ENCODE peak calls at places on chromosomes 11 and 22, in seven cellular contexts. One of them, this sample, is unnamed.

GRCh38 chr11:57641011-57641410 is 8.7 kb downstream of the YPEL4 start:
- DNase-seq in transverse colon: no peak
- DNase-seq in stomach: no peak
- DNase-seq in spleen: no peak
- DNase-seq in endothelial cell of umbilical vein: no peak
- DNase-seq in K562: peak; percentile 34
- DNase-seq in GM23338: peak; percentile 61
- DNase-seq in this sample: peak; percentile 68

GRCh38 chr11:46120711-46121327 is 435 bp downstream of the PHF21A start:
- DNase-seq in transverse colon: peak; percentile 41
- DNase-seq in stomach: peak; percentile 43
- DNase-seq in spleen: peak; percentile 74
- DNase-seq in endothelial cell of umbilical vein: peak; percentile 72
- DNase-seq in K562: peak; percentile 26
- DNase-seq in GM23338: peak; percentile 91
- DNase-seq in this sample: peak; percentile 80

GRCh38 chr11:45647786-45648185 is 17.6 kb downstream of the CHST1 start:
- DNase-seq in transverse colon: no peak
- DNase-seq in stomach: no peak
- DNase-seq in spleen: peak; percentile 47
- DNase-seq in endothelial cell of umbilical vein: no peak
- DNase-seq in K562: no peak
- DNase-seq in GM23338: no peak
- DNase-seq in this sample: no peak

GRCh38 chr11:42170601-42171000 is 711.1 kb upstream of the LRRC4C start:
- DNase-seq in transverse colon: no peak
- DNase-seq in stomach: no peak
- DNase-seq in spleen: no peak
- DNase-seq in endothelial cell of umbilical vein: no peak
- DNase-seq in K562: no peak
- DNase-seq in GM23338: no peak
- DNase-seq in this sample: no peak

GRCh38 chr22:31603574-31603973 is 58.4 kb downstream of the PISD start:
- DNase-seq in transverse colon: no peak
- DNase-seq in stomach: no peak
- DNase-seq in spleen: no peak
- DNase-seq in endothelial cell of umbilical vein: no peak
- DNase-seq in K562: no peak
- DNase-seq in GM23338: no peak
- DNase-seq in this sample: peak; percentile 49

GRCh38 chr11:101441747-101442146 is 142.1 kb downstream of the TRPC6 start:
- DNase-seq in transverse colon: no peak
- DNase-seq in stomach: peak; percentile 88
- DNase-seq in spleen: no peak
- DNase-seq in endothelial cell of umbilical vein: no peak
- DNase-seq in K562: no peak
- DNase-seq in GM23338: no peak
- DNase-seq in this sample: no peak

GRCh38 chr22:50611341-50612060 is 10.9 kb downstream of the MAPK8IP2 start:
- DNase-seq in transverse colon: no peak
- DNase-seq in stomach: no peak
- DNase-seq in spleen: peak; percentile 53
- DNase-seq in endothelial cell of umbilical vein: no peak
- DNase-seq in K562: no peak
- DNase-seq in GM23338: no peak
- DNase-seq in this sample: no peak

GRCh38 chr11:26227311-26227710 is 104.6 kb upstream of the ANO3 start:
- DNase-seq in transverse colon: no peak
- DNase-seq in stomach: no peak
- DNase-seq in spleen: no peak
- DNase-seq in endothelial cell of umbilical vein: peak; percentile 92
- DNase-seq in K562: no peak
- DNase-seq in GM23338: peak; percentile 22
- DNase-seq in this sample: no peak

GRCh38 chr11:11148104-11148509 is 204.9 kb downstream of the CSNK2A3 start:
- DNase-seq in transverse colon: peak; percentile 46
- DNase-seq in stomach: no peak
- DNase-seq in spleen: no peak
- DNase-seq in endothelial cell of umbilical vein: no peak
- DNase-seq in K562: no peak
- DNase-seq in GM23338: peak; percentile 77
- DNase-seq in this sample: peak; percentile 93

GRCh38 chr11:10600570-10601248 is 32.2 kb upstream of the LYVE1 start:
- DNase-seq in transverse colon: no peak
- DNase-seq in stomach: no peak
- DNase-seq in spleen: no peak
- DNase-seq in endothelial cell of umbilical vein: peak; percentile 35
- DNase-seq in K562: no peak
- DNase-seq in GM23338: no peak
- DNase-seq in this sample: no peak

GRCh38 chr11:121082670-121083069 is 18.4 kb upstream of the TECTA start:
- DNase-seq in transverse colon: no peak
- DNase-seq in stomach: no peak
- DNase-seq in spleen: no peak
- DNase-seq in endothelial cell of umbilical vein: peak; percentile 17
- DNase-seq in K562: no peak
- DNase-seq in GM23338: peak; percentile 81
- DNase-seq in this sample: no peak

GRCh38 chr22:47240116-47240515 is 477.7 kb downstream of the TBC1D22A start:
- DNase-seq in transverse colon: no peak
- DNase-seq in stomach: no peak
- DNase-seq in spleen: no peak
- DNase-seq in endothelial cell of umbilical vein: no peak
- DNase-seq in K562: no peak
- DNase-seq in GM23338: no peak
- DNase-seq in this sample: no peak

GRCh38 chr22:23520875-23521441 is 59.1 kb downstream of the IGLL1 start:
- DNase-seq in transverse colon: no peak
- DNase-seq in stomach: no peak
- DNase-seq in spleen: peak; percentile 69
- DNase-seq in endothelial cell of umbilical vein: no peak
- DNase-seq in K562: peak; percentile 20
- DNase-seq in GM23338: no peak
- DNase-seq in this sample: peak; percentile 78

GRCh38 chr11:130448416-130449068 is at the start of gene ADAMTS15:
- DNase-seq in transverse colon: peak; percentile 75
- DNase-seq in stomach: peak; percentile 86
- DNase-seq in spleen: no peak
- DNase-seq in endothelial cell of umbilical vein: peak; percentile 70
- DNase-seq in K562: no peak
- DNase-seq in GM23338: peak; percentile 95
- DNase-seq in this sample: peak; percentile 91

GRCh38 chr11:73566422-73566821 is 31.5 kb downstream of the FAM168A start:
- DNase-seq in transverse colon: no peak
- DNase-seq in stomach: no peak
- DNase-seq in spleen: no peak
- DNase-seq in endothelial cell of umbilical vein: peak; percentile 37
- DNase-seq in K562: no peak
- DNase-seq in GM23338: no peak
- DNase-seq in this sample: no peak

GRCh38 chr11:7571640-7572000 is 57.8 kb downstream of the PPFIBP2 start:
- DNase-seq in transverse colon: peak; percentile 82
- DNase-seq in stomach: peak; percentile 79
- DNase-seq in spleen: no peak
- DNase-seq in endothelial cell of umbilical vein: peak; percentile 78
- DNase-seq in K562: peak; percentile 69
- DNase-seq in GM23338: peak; percentile 92
- DNase-seq in this sample: peak; percentile 73

GRCh38 chr11:121800240-121800639 is 315.8 kb downstream of the BLID start:
- DNase-seq in transverse colon: no peak
- DNase-seq in stomach: no peak
- DNase-seq in spleen: no peak
- DNase-seq in endothelial cell of umbilical vein: no peak
- DNase-seq in K562: no peak
- DNase-seq in GM23338: peak; percentile 7
- DNase-seq in this sample: no peak

GRCh38 chr11:125998267-125998666 is 52.4 kb downstream of the VSIG10L2 start:
- DNase-seq in transverse colon: no peak
- DNase-seq in stomach: no peak
- DNase-seq in spleen: no peak
- DNase-seq in endothelial cell of umbilical vein: no peak
- DNase-seq in K562: no peak
- DNase-seq in GM23338: no peak
- DNase-seq in this sample: no peak
- H3K36me3 ChIP-seq in transverse colon: no peaks in the 10 kb centered on the region
- H3K36me3 ChIP-seq in stomach: no peaks in the 10 kb centered on the region
- H3K36me3 ChIP-seq in spleen: no peaks in the 10 kb centered on the region
- H3K36me3 ChIP-seq in endothelial cell of umbilical vein: no peaks in the 10 kb centered on the region
- H3K36me3 ChIP-seq in K562: no peaks in the 10 kb centered on the region
- H3K36me3 ChIP-seq in GM23338: peaks cover 3% of the 10 kb centered on the region
- H3K36me3 ChIP-seq in this sample: peaks cover 17% of the 10 kb centered on the region

DNA sequence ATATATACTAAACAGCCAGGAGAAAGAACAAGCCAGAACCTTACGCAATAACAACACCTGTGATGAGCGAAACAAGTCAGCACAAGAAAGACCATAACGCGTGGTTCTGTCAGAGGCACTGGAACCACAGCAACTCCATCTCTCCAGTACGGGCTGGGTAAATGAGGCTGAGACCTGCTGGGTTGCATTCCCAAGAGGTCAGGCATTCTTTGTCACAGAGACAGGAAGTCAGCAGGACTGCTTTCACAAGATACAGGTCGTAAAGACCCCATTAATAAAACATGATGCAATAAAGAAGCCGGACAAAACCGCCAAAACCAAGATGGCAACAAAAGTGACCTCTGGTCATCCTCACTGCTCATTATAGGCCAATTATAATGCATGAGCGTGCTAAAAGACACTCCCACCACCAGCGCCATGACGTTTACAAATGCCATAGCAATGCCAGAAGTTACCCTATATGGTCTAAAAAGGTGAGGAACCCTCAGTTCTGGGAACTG is 21.7 kb downstream of the TPST2 start:
- DNase-seq in transverse colon: no peak
- DNase-seq in stomach: no peak
- DNase-seq in spleen: no peak
- DNase-seq in endothelial cell of umbilical vein: peak; percentile 57
- DNase-seq in K562: no peak
- DNase-seq in GM23338: peak; percentile 92
- DNase-seq in this sample: no peak
- TF ChIP-seq POLR2AphosphoS5 in transverse colon: no peak
- TF ChIP-seq POLR2AphosphoS5 in stomach: no peak
- TF ChIP-seq POLR2AphosphoS5 in spleen: no peak
- TF ChIP-seq POLR2AphosphoS5 in endothelial cell of umbilical vein: no peak
- TF ChIP-seq POLR2AphosphoS5 in K562: no peak
- TF ChIP-seq POLR2AphosphoS5 in GM23338: no peak
- TF ChIP-seq POLR2AphosphoS5 in this sample: no peak

GRCh38 chr22:29816980-29817379 is 21.1 kb downstream of the ASCC2 start:
- DNase-seq in transverse colon: no peak
- DNase-seq in stomach: no peak
- DNase-seq in spleen: no peak
- DNase-seq in endothelial cell of umbilical vein: no peak
- DNase-seq in K562: no peak
- DNase-seq in GM23338: no peak
- DNase-seq in this sample: no peak

GRCh38 chr22:29816539-29816938 is 21.5 kb downstream of the ASCC2 start:
- DNase-seq in transverse colon: no peak
- DNase-seq in stomach: no peak
- DNase-seq in spleen: no peak
- DNase-seq in endothelial cell of umbilical vein: no peak
- DNase-seq in K562: no peak
- DNase-seq in GM23338: no peak
- DNase-seq in this sample: no peak

GRCh38 chr22:29815580-29815979 is 22.5 kb downstream of the ASCC2 start:
- DNase-seq in transverse colon: no peak
- DNase-seq in stomach: no peak
- DNase-seq in spleen: no peak
- DNase-seq in endothelial cell of umbilical vein: no peak
- DNase-seq in K562: no peak
- DNase-seq in GM23338: no peak
- DNase-seq in this sample: no peak

GRCh38 chr22:29817724-29818123 is 20.4 kb downstream of the ASCC2 start:
- DNase-seq in transverse colon: no peak
- DNase-seq in stomach: no peak
- DNase-seq in spleen: no peak
- DNase-seq in endothelial cell of umbilical vein: no peak
- DNase-seq in K562: no peak
- DNase-seq in GM23338: no peak
- DNase-seq in this sample: no peak

GRCh38 chr22:29816128-29816527 is 21.9 kb downstream of the ASCC2 start:
- DNase-seq in transverse colon: no peak
- DNase-seq in stomach: no peak
- DNase-seq in spleen: no peak
- DNase-seq in endothelial cell of umbilical vein: no peak
- DNase-seq in K562: no peak
- DNase-seq in GM23338: no peak
- DNase-seq in this sample: no peak
- H3K36me3 ChIP-seq in transverse colon: no peaks in the 10 kb centered on the region
- H3K36me3 ChIP-seq in stomach: peaks cover 41% of the 10 kb centered on the region
- H3K36me3 ChIP-seq in spleen: peaks cover 100% of the 10 kb centered on the region
- H3K36me3 ChIP-seq in endothelial cell of umbilical vein: peaks cover 14% of the 10 kb centered on the region
- H3K36me3 ChIP-seq in K562: peaks cover 80% of the 10 kb centered on the region
- H3K36me3 ChIP-seq in GM23338: peaks cover 11% of the 10 kb centered on the region
- H3K36me3 ChIP-seq in this sample: peaks cover 40% of the 10 kb centered on the region

GRCh38 chr11:37572491-37573171 is 974.6 kb upstream of the RAG2 start:
- DNase-seq in transverse colon: no peak
- DNase-seq in stomach: no peak
- DNase-seq in spleen: no peak
- DNase-seq in endothelial cell of umbilical vein: no peak
- DNase-seq in K562: no peak
- DNase-seq in GM23338: no peak
- DNase-seq in this sample: no peak
- TF ChIP-seq POLR2AphosphoS5 in transverse colon: no peak
- TF ChIP-seq POLR2AphosphoS5 in stomach: no peak
- TF ChIP-seq POLR2AphosphoS5 in spleen: no peak
- TF ChIP-seq POLR2AphosphoS5 in endothelial cell of umbilical vein: no peak
- TF ChIP-seq POLR2AphosphoS5 in K562: no peak
- TF ChIP-seq POLR2AphosphoS5 in GM23338: no peak
- TF ChIP-seq POLR2AphosphoS5 in this sample: no peak

GRCh38 chr11:74695705-74696280 is 35.4 kb downstream of the CHRDL2 start:
- DNase-seq in transverse colon: no peak
- DNase-seq in stomach: no peak
- DNase-seq in spleen: no peak
- DNase-seq in endothelial cell of umbilical vein: no peak
- DNase-seq in K562: peak; percentile 31
- DNase-seq in GM23338: peak; percentile 60
- DNase-seq in this sample: no peak

GRCh38 chr11:74693531-74693930 is 37.7 kb downstream of the CHRDL2 start:
- DNase-seq in transverse colon: no peak
- DNase-seq in stomach: no peak
- DNase-seq in spleen: no peak
- DNase-seq in endothelial cell of umbilical vein: no peak
- DNase-seq in K562: no peak
- DNase-seq in GM23338: no peak
- DNase-seq in this sample: no peak

GRCh38 chr11:74696488-74696887 is 34.7 kb downstream of the CHRDL2 start:
- DNase-seq in transverse colon: no peak
- DNase-seq in stomach: no peak
- DNase-seq in spleen: no peak
- DNase-seq in endothelial cell of umbilical vein: no peak
- DNase-seq in K562: no peak
- DNase-seq in GM23338: no peak
- DNase-seq in this sample: no peak

GRCh38 chr11:74694536-74694935 is 36.7 kb downstream of the CHRDL2 start:
- DNase-seq in transverse colon: no peak
- DNase-seq in stomach: no peak
- DNase-seq in spleen: no peak
- DNase-seq in endothelial cell of umbilical vein: no peak
- DNase-seq in K562: no peak
- DNase-seq in GM23338: no peak
- DNase-seq in this sample: no peak

GRCh38 chr11:74694136-74694535 is 37.1 kb downstream of the CHRDL2 start:
- DNase-seq in transverse colon: no peak
- DNase-seq in stomach: no peak
- DNase-seq in spleen: no peak
- DNase-seq in endothelial cell of umbilical vein: no peak
- DNase-seq in K562: no peak
- DNase-seq in GM23338: peak; percentile 45
- DNase-seq in this sample: no peak
- H3K36me3 ChIP-seq in transverse colon: no peaks in the 10 kb centered on the region
- H3K36me3 ChIP-seq in stomach: no peaks in the 10 kb centered on the region
- H3K36me3 ChIP-seq in spleen: no peaks in the 10 kb centered on the region
- H3K36me3 ChIP-seq in endothelial cell of umbilical vein: no peaks in the 10 kb centered on the region
- H3K36me3 ChIP-seq in K562: no peaks in the 10 kb centered on the region
- H3K36me3 ChIP-seq in GM23338: no peaks in the 10 kb centered on the region
- H3K36me3 ChIP-seq in this sample: no peaks in the 10 kb centered on the region